ENCODE peak calls at places on chromosomes 13 and 19, in ten cellular contexts. One of them, this sample, is unnamed.

GRCh38 chr19:32123355-32123940 is 222.0 kb upstream of the ZNF507 start:
- DNase-seq in right atrium auricular region: no peak
- DNase-seq in HEK293T: no peak
- DNase-seq in T-helper 17 cell: no peak
- DNase-seq in tibial nerve: no peak
- DNase-seq in EL: no peak
- DNase-seq in neuronal stem cell: no peak
- DNase-seq in mucosa of gallbladder: no peak
- DNase-seq in GM23248: no peak
- DNase-seq in activated naive CD8-positive, alpha-beta T cell treated with anti-CD3 and anti-CD28 coated beads, Interleukin-2, amount 50 U/mL, for 16 hours: no peak
- DNase-seq in this sample: no peak

GRCh38 chr13:35648109-35648508 is 171.6 kb upstream of the MAB21L1 start:
- DNase-seq in tibial nerve: no peak
- DNase-seq in GM23248: peak; percentile 5
- DNase-seq in neuronal stem cell: no peak
- DNase-seq in HEK293T: no peak
- DNase-seq in mucosa of gallbladder: no peak
- DNase-seq in activated naive CD8-positive, alpha-beta T cell treated with anti-CD3 and anti-CD28 coated beads, Interleukin-2, amount 50 U/mL, for 16 hours: no peak
- DNase-seq in EL: peak; percentile 13
- DNase-seq in right atrium auricular region: no peak
- DNase-seq in T-helper 17 cell: no peak
- DNase-seq in this sample: no peak

GRCh38 chr13:79081942-79082341 is 324.1 kb downstream of the RBM26 start:
- DNase-seq in right atrium auricular region: no peak
- DNase-seq in EL: no peak
- DNase-seq in activated naive CD8-positive, alpha-beta T cell treated with anti-CD3 and anti-CD28 coated beads, Interleukin-2, amount 50 U/mL, for 16 hours: no peak
- DNase-seq in HEK293T: no peak
- DNase-seq in T-helper 17 cell: no peak
- DNase-seq in GM23248: no peak
- DNase-seq in mucosa of gallbladder: no peak
- DNase-seq in neuronal stem cell: no peak
- DNase-seq in tibial nerve: no peak
- DNase-seq in this sample: no peak

GRCh38 chr13:44895584-44895983 is 93.7 kb downstream of the NUFIP1 start:
- DNase-seq in mucosa of gallbladder: no peak
- DNase-seq in GM23248: no peak
- DNase-seq in neuronal stem cell: no peak
- DNase-seq in EL: no peak
- DNase-seq in T-helper 17 cell: no peak
- DNase-seq in tibial nerve: no peak
- DNase-seq in HEK293T: no peak
- DNase-seq in activated naive CD8-positive, alpha-beta T cell treated with anti-CD3 and anti-CD28 coated beads, Interleukin-2, amount 50 U/mL, for 16 hours: no peak
- DNase-seq in right atrium auricular region: no peak
- DNase-seq in this sample: no peak

GRCh38 chr13:107067381-107067780 is 499.4 kb upstream of the ARGLU1 start:
- DNase-seq in HEK293T: no peak
- DNase-seq in GM23248: no peak
- DNase-seq in neuronal stem cell: no peak
- DNase-seq in mucosa of gallbladder: no peak
- DNase-seq in tibial nerve: no peak
- DNase-seq in activated naive CD8-positive, alpha-beta T cell treated with anti-CD3 and anti-CD28 coated beads, Interleukin-2, amount 50 U/mL, for 16 hours: no peak
- DNase-seq in EL: no peak
- DNase-seq in right atrium auricular region: no peak
- DNase-seq in T-helper 17 cell: no peak
- DNase-seq in this sample: no peak

GRCh38 chr19:30229524-30230174 is 142.5 kb upstream of the ZNF536 start:
- DNase-seq in right atrium auricular region: no peak
- DNase-seq in activated naive CD8-positive, alpha-beta T cell treated with anti-CD3 and anti-CD28 coated beads, Interleukin-2, amount 50 U/mL, for 16 hours: no peak
- DNase-seq in HEK293T: peak; percentile 51
- DNase-seq in neuronal stem cell: no peak
- DNase-seq in T-helper 17 cell: no peak
- DNase-seq in tibial nerve: no peak
- DNase-seq in mucosa of gallbladder: no peak
- DNase-seq in EL: no peak
- DNase-seq in GM23248: no peak
- DNase-seq in this sample: no peak

GRCh38 chr13:37869756-37870488 is at the start of gene TRPC4:
- DNase-seq in EL: peak; percentile 88
- DNase-seq in mucosa of gallbladder: peak; percentile 47
- DNase-seq in GM23248: peak; percentile 90
- DNase-seq in activated naive CD8-positive, alpha-beta T cell treated with anti-CD3 and anti-CD28 coated beads, Interleukin-2, amount 50 U/mL, for 16 hours: no peak
- DNase-seq in HEK293T: peak; percentile 68
- DNase-seq in T-helper 17 cell: no peak
- DNase-seq in tibial nerve: no peak
- DNase-seq in neuronal stem cell: peak; percentile 61
- DNase-seq in right atrium auricular region: no peak
- DNase-seq in this sample: peak; percentile 25

GRCh38 chr13:97124237-97124636 is 97.9 kb upstream of the MBNL2 start:
- DNase-seq in activated naive CD8-positive, alpha-beta T cell treated with anti-CD3 and anti-CD28 coated beads, Interleukin-2, amount 50 U/mL, for 16 hours: no peak
- DNase-seq in tibial nerve: no peak
- DNase-seq in T-helper 17 cell: no peak
- DNase-seq in EL: no peak
- DNase-seq in right atrium auricular region: no peak
- DNase-seq in GM23248: no peak
- DNase-seq in HEK293T: no peak
- DNase-seq in mucosa of gallbladder: no peak
- DNase-seq in neuronal stem cell: no peak
- DNase-seq in this sample: no peak

GRCh38 chr13:89490661-89491060 is 1819.5 kb downstream of the SLITRK5 start:
- DNase-seq in HEK293T: no peak
- DNase-seq in activated naive CD8-positive, alpha-beta T cell treated with anti-CD3 and anti-CD28 coated beads, Interleukin-2, amount 50 U/mL, for 16 hours: no peak
- DNase-seq in GM23248: no peak
- DNase-seq in neuronal stem cell: no peak
- DNase-seq in mucosa of gallbladder: no peak
- DNase-seq in right atrium auricular region: no peak
- DNase-seq in EL: no peak
- DNase-seq in tibial nerve: no peak
- DNase-seq in T-helper 17 cell: no peak
- DNase-seq in this sample: no peak

GRCh38 chr19:38515906-38516305 is 82.4 kb downstream of the RYR1 start:
- DNase-seq in HEK293T: no peak
- DNase-seq in tibial nerve: no peak
- DNase-seq in GM23248: no peak
- DNase-seq in T-helper 17 cell: no peak
- DNase-seq in activated naive CD8-positive, alpha-beta T cell treated with anti-CD3 and anti-CD28 coated beads, Interleukin-2, amount 50 U/mL, for 16 hours: no peak
- DNase-seq in neuronal stem cell: no peak
- DNase-seq in EL: no peak
- DNase-seq in right atrium auricular region: no peak
- DNase-seq in mucosa of gallbladder: no peak
- DNase-seq in this sample: no peak

GRCh38 chr19:18021121-18021755 is 13.3 kb downstream of the ARRDC2 start:
- DNase-seq in EL: peak; percentile 88
- DNase-seq in activated naive CD8-positive, alpha-beta T cell treated with anti-CD3 and anti-CD28 coated beads, Interleukin-2, amount 50 U/mL, for 16 hours: no peak
- DNase-seq in neuronal stem cell: no peak
- DNase-seq in GM23248: peak; percentile 91
- DNase-seq in tibial nerve: peak; percentile 76
- DNase-seq in mucosa of gallbladder: peak; percentile 91
- DNase-seq in T-helper 17 cell: peak; percentile 70
- DNase-seq in HEK293T: no peak
- DNase-seq in right atrium auricular region: peak; percentile 93
- DNase-seq in this sample: peak; percentile 90

GRCh38 chr19:47228168-47228936 is 2.6 kb downstream of the BBC3 start:
- DNase-seq in EL: peak; percentile 61
- DNase-seq in mucosa of gallbladder: no peak
- DNase-seq in neuronal stem cell: no peak
- DNase-seq in T-helper 17 cell: no peak
- DNase-seq in GM23248: peak; percentile 75
- DNase-seq in activated naive CD8-positive, alpha-beta T cell treated with anti-CD3 and anti-CD28 coated beads, Interleukin-2, amount 50 U/mL, for 16 hours: no peak
- DNase-seq in HEK293T: no peak
- DNase-seq in tibial nerve: no peak
- DNase-seq in right atrium auricular region: no peak
- DNase-seq in this sample: no peak

GRCh38 chr13:58181111-58181510 is 549.6 kb downstream of the PCDH17 start:
- DNase-seq in EL: no peak
- DNase-seq in activated naive CD8-positive, alpha-beta T cell treated with anti-CD3 and anti-CD28 coated beads, Interleukin-2, amount 50 U/mL, for 16 hours: no peak
- DNase-seq in GM23248: no peak
- DNase-seq in neuronal stem cell: no peak
- DNase-seq in right atrium auricular region: no peak
- DNase-seq in mucosa of gallbladder: no peak
- DNase-seq in T-helper 17 cell: no peak
- DNase-seq in HEK293T: no peak
- DNase-seq in tibial nerve: no peak
- DNase-seq in this sample: no peak

GRCh38 chr19:50003254-50003788 is 21.9 kb downstream of the VRK3 start:
- DNase-seq in right atrium auricular region: no peak
- DNase-seq in HEK293T: no peak
- DNase-seq in EL: no peak
- DNase-seq in neuronal stem cell: no peak
- DNase-seq in mucosa of gallbladder: no peak
- DNase-seq in tibial nerve: no peak
- DNase-seq in T-helper 17 cell: no peak
- DNase-seq in activated naive CD8-positive, alpha-beta T cell treated with anti-CD3 and anti-CD28 coated beads, Interleukin-2, amount 50 U/mL, for 16 hours: no peak
- DNase-seq in GM23248: no peak
- DNase-seq in this sample: no peak

GRCh38 chr19:17125728-17126677 is 50.4 kb downstream of the MYO9B start:
- DNase-seq in HEK293T: no peak
- DNase-seq in tibial nerve: no peak
- DNase-seq in T-helper 17 cell: peak; percentile 62
- DNase-seq in right atrium auricular region: peak; percentile 79
- DNase-seq in GM23248: peak; percentile 72
- DNase-seq in mucosa of gallbladder: peak; percentile 48
- DNase-seq in activated naive CD8-positive, alpha-beta T cell treated with anti-CD3 and anti-CD28 coated beads, Interleukin-2, amount 50 U/mL, for 16 hours: peak; percentile 7
- DNase-seq in neuronal stem cell: no peak
- DNase-seq in EL: no peak
- DNase-seq in this sample: peak; percentile 61

GRCh38 chr19:41821003-41821735 is 23.3 kb downstream of the LYPD4 start:
- DNase-seq in EL: peak; percentile 27
- DNase-seq in neuronal stem cell: peak; percentile 41
- DNase-seq in mucosa of gallbladder: peak; percentile 27
- DNase-seq in HEK293T: peak; percentile 78
- DNase-seq in activated naive CD8-positive, alpha-beta T cell treated with anti-CD3 and anti-CD28 coated beads, Interleukin-2, amount 50 U/mL, for 16 hours: no peak
- DNase-seq in right atrium auricular region: no peak
- DNase-seq in tibial nerve: no peak
- DNase-seq in T-helper 17 cell: peak; percentile 26
- DNase-seq in GM23248: peak; percentile 51
- DNase-seq in this sample: no peak

GRCh38 chr19:46624958-46625661 is at the start of gene PTGIR:
- DNase-seq in HEK293T: no peak
- DNase-seq in mucosa of gallbladder: peak; percentile 45
- DNase-seq in activated naive CD8-positive, alpha-beta T cell treated with anti-CD3 and anti-CD28 coated beads, Interleukin-2, amount 50 U/mL, for 16 hours: no peak
- DNase-seq in T-helper 17 cell: no peak
- DNase-seq in EL: peak; percentile 88
- DNase-seq in neuronal stem cell: no peak
- DNase-seq in GM23248: peak; percentile 92
- DNase-seq in tibial nerve: peak; percentile 57
- DNase-seq in right atrium auricular region: peak; percentile 92
- DNase-seq in this sample: peak; percentile 78

GRCh38 chr13:113599396-113599795 is 14.8 kb downstream of the TFDP1 start:
- DNase-seq in right atrium auricular region: no peak
- DNase-seq in HEK293T: no peak
- DNase-seq in T-helper 17 cell: no peak
- DNase-seq in tibial nerve: no peak
- DNase-seq in mucosa of gallbladder: no peak
- DNase-seq in EL: no peak
- DNase-seq in activated naive CD8-positive, alpha-beta T cell treated with anti-CD3 and anti-CD28 coated beads, Interleukin-2, amount 50 U/mL, for 16 hours: no peak
- DNase-seq in GM23248: no peak
- DNase-seq in neuronal stem cell: no peak
- DNase-seq in this sample: no peak

GRCh38 chr13:110689711-110690110 is 16.2 kb downstream of the CARS2 start:
- DNase-seq in mucosa of gallbladder: no peak
- DNase-seq in T-helper 17 cell: no peak
- DNase-seq in HEK293T: no peak
- DNase-seq in activated naive CD8-positive, alpha-beta T cell treated with anti-CD3 and anti-CD28 coated beads, Interleukin-2, amount 50 U/mL, for 16 hours: no peak
- DNase-seq in right atrium auricular region: no peak
- DNase-seq in tibial nerve: no peak
- DNase-seq in EL: no peak
- DNase-seq in GM23248: no peak
- DNase-seq in neuronal stem cell: no peak
- DNase-seq in this sample: no peak

GRCh38 chr19:49801966-49802661 is 11.0 kb downstream of the FUZ start:
- DNase-seq in EL: peak; percentile 38
- DNase-seq in tibial nerve: peak; percentile 98
- DNase-seq in neuronal stem cell: peak; percentile 76
- DNase-seq in right atrium auricular region: peak; percentile 95
- DNase-seq in HEK293T: peak; percentile 63
- DNase-seq in activated naive CD8-positive, alpha-beta T cell treated with anti-CD3 and anti-CD28 coated beads, Interleukin-2, amount 50 U/mL, for 16 hours: no peak
- DNase-seq in GM23248: peak; percentile 92
- DNase-seq in mucosa of gallbladder: peak; percentile 90
- DNase-seq in T-helper 17 cell: no peak
- DNase-seq in this sample: peak; percentile 91

GRCh38 chr19:43773725-43774102 is 7.1 kb downstream of the KCNN4 start:
- DNase-seq in mucosa of gallbladder: no peak
- DNase-seq in tibial nerve: no peak
- DNase-seq in right atrium auricular region: no peak
- DNase-seq in T-helper 17 cell: no peak
- DNase-seq in HEK293T: no peak
- DNase-seq in activated naive CD8-positive, alpha-beta T cell treated with anti-CD3 and anti-CD28 coated beads, Interleukin-2, amount 50 U/mL, for 16 hours: no peak
- DNase-seq in EL: no peak
- DNase-seq in GM23248: no peak
- DNase-seq in neuronal stem cell: no peak
- DNase-seq in this sample: no peak

GRCh38 chr19:1162404-1163282 is 11.4 kb downstream of the SBNO2 start:
- DNase-seq in HEK293T: no peak
- DNase-seq in activated naive CD8-positive, alpha-beta T cell treated with anti-CD3 and anti-CD28 coated beads, Interleukin-2, amount 50 U/mL, for 16 hours: no peak
- DNase-seq in GM23248: no peak
- DNase-seq in EL: no peak
- DNase-seq in neuronal stem cell: no peak
- DNase-seq in mucosa of gallbladder: no peak
- DNase-seq in right atrium auricular region: no peak
- DNase-seq in tibial nerve: no peak
- DNase-seq in T-helper 17 cell: no peak
- DNase-seq in this sample: no peak

GRCh38 chr19:31314849-31315620 is 34.2 kb downstream of the TSHZ3 start:
- DNase-seq in EL: no peak
- DNase-seq in HEK293T: no peak
- DNase-seq in GM23248: peak; percentile 48
- DNase-seq in tibial nerve: no peak
- DNase-seq in mucosa of gallbladder: no peak
- DNase-seq in right atrium auricular region: no peak
- DNase-seq in activated naive CD8-positive, alpha-beta T cell treated with anti-CD3 and anti-CD28 coated beads, Interleukin-2, amount 50 U/mL, for 16 hours: no peak
- DNase-seq in T-helper 17 cell: no peak
- DNase-seq in neuronal stem cell: no peak
- DNase-seq in this sample: no peak

GRCh38 chr13:67278230-67278629 is 48.1 kb upstream of the PCDH9 start:
- DNase-seq in neuronal stem cell: no peak
- DNase-seq in T-helper 17 cell: no peak
- DNase-seq in activated naive CD8-positive, alpha-beta T cell treated with anti-CD3 and anti-CD28 coated beads, Interleukin-2, amount 50 U/mL, for 16 hours: no peak
- DNase-seq in GM23248: peak; percentile 52
- DNase-seq in EL: peak; percentile 56
- DNase-seq in right atrium auricular region: no peak
- DNase-seq in mucosa of gallbladder: no peak
- DNase-seq in HEK293T: no peak
- DNase-seq in tibial nerve: no peak
- DNase-seq in this sample: no peak

GRCh38 chr13:74452176-74452575 is 318.0 kb upstream of the KLF12 start:
- DNase-seq in neuronal stem cell: no peak
- DNase-seq in EL: no peak
- DNase-seq in HEK293T: no peak
- DNase-seq in activated naive CD8-positive, alpha-beta T cell treated with anti-CD3 and anti-CD28 coated beads, Interleukin-2, amount 50 U/mL, for 16 hours: no peak
- DNase-seq in right atrium auricular region: no peak
- DNase-seq in GM23248: no peak
- DNase-seq in mucosa of gallbladder: no peak
- DNase-seq in tibial nerve: no peak
- DNase-seq in T-helper 17 cell: no peak
- DNase-seq in this sample: no peak

This sample was measured in heart right ventricle.